ENCODE peak calls at places on chromosome 22, in four cellular contexts. K, L, E and O are unnamed samples. For H3K4me1, the result is how much of the 10 kb centered on the place peaks cover.

GRCh38 chr22:48705917-48706605 is 1121.6 kb downstream of the BRD1 start:
- DNase-seq in K (no peak), L (no peak), E (no peak), O (no peak)

GRCh38 chr22:49019737-49020136 is 807.9 kb downstream of the BRD1 start:
- DNase-seq in K (no peak), L (no peak), E (no peak), O (no peak)

GRCh38 chr22:30860176-30861105 is 108.1 kb downstream of the MORC2 start:
- DNase-seq in K (no peak), L (no peak), E (peak), O (no peak)

GRCh38 chr22:35258144-35258988 is 1.1 kb downstream of the HMGXB4 start:
- DNase-seq in K (no peak), L (no peak), E (peak), O (no peak)

GRCh38 chr22:20586403-20586745 is 79.0 kb downstream of the MED15 start:
- DNase-seq in K (no peak), L (no peak), E (no peak), O (no peak)

GRCh38 chr22:48089601-48090331 is 1327.3 kb downstream of the TBC1D22A start:
- DNase-seq in K (no peak), L (no peak), E (peak), O (no peak)

GRCh38 chr22:46008291-46008690 is 31.3 kb upstream of the WNT7B start:
- DNase-seq in K (no peak), L (no peak), E (no peak), O (no peak)

GRCh38 chr22:33853200-33854097 is 66.8 kb downstream of the LARGE1 start:
- DNase-seq in K (peak), L (no peak), E (no peak), O (peak)

GRCh38 chr22:35567794-35568193 is 27.2 kb downstream of the RASD2 start:
- DNase-seq in K (no peak), L (no peak), E (no peak), O (no peak)

GRCh38 chr22:48535868-48536690 is 1291.6 kb downstream of the BRD1 start:
- DNase-seq in K (no peak), L (no peak), E (no peak), O (no peak)

GRCh38 chr22:45248832-45249561 is 8.3 kb upstream of the KIAA0930 start:
- DNase-seq in K (peak), L (no peak), E (no peak), O (no peak)

GRCh38 chr22:18996376-18996900 is 60.3 kb upstream of the PRODH start:
- DNase-seq in K (no peak), L (no peak), E (no peak), O (no peak)

GRCh38 chr22:43433904-43434600 is 22.2 kb downstream of the MPPED1 start:
- DNase-seq in K (no peak), L (no peak), E (no peak), O (no peak)

GRCh38 chr22:37020192-37020479 is 594 bp downstream of the MPST start:
- DNase-seq in K (no peak), L (no peak), E (peak), O (no peak)

GRCh38 chr22:33119044-33119443 is 60.9 kb upstream of the SYN3 start:
- DNase-seq in K (no peak), L (no peak), E (no peak), O (no peak)

GRCh38 chr22:45949258-45949870 is 27.6 kb downstream of the WNT7B start:
- DNase-seq in K (no peak), L (no peak), E (no peak), O (no peak)

GRCh38 chr22:23133922-23134321 is 7.9 kb downstream of the RSPH14 start:
- DNase-seq in K (no peak), L (no peak), E (peak), O (no peak)

GRCh38 chr22:30426395-30427353 is 1.1 kb downstream of the MTFP1 start:
- DNase-seq in K (peak), L (peak), E (peak), O (peak)

GRCh38 chr22:27492566-27493201 is 308.9 kb downstream of the MN1 start:
- DNase-seq in K (no peak), L (no peak), E (no peak), O (no peak)

GRCh38 chr22:35995345-35995744 is 33.3 kb downstream of the RBFOX2 start:
- DNase-seq in K (no peak), L (no peak), E (no peak), O (no peak)

GRCh38 chr22:37601540-37602442 is 6.8 kb upstream of the GGA1 start:
- DNase-seq in K (peak), L (peak), E (no peak), O (peak)

GRCh38 chr22:32378703-32379272 is 21.1 kb downstream of the RFPL3 start:
- DNase-seq in K (no peak), L (no peak), E (peak), O (peak)

GRCh38 chr22:37629928-37630327 is 9.5 kb upstream of the SH3BP1 start:
- DNase-seq in K (no peak), L (no peak), E (no peak), O (no peak)

GRCh38 chr22:36659762-36660509 is 43.6 kb downstream of the CACNG2 start:
- DNase-seq in K (no peak), L (no peak), E (peak), O (peak)

GRCh38 chr22:20080445-20080775 is 369 bp downstream of the DGCR8 start:
- DNase-seq in K (no peak), L (no peak), E (peak), O (peak)

GRCh38 chr22:43206515-43207161 is 19.7 kb upstream of the TTLL12 start:
- DNase-seq in K (no peak), L (no peak), E (no peak), O (no peak)

GRCh38 chr22:16974298-16975084 is 33.5 kb downstream of the GAB4 start:
- DNase-seq in K (no peak), L (no peak), E (no peak), O (no peak)
- H3K4me1 ChIP-seq in K (under half), L (under half), E (under half), O (under half)

DNA sequence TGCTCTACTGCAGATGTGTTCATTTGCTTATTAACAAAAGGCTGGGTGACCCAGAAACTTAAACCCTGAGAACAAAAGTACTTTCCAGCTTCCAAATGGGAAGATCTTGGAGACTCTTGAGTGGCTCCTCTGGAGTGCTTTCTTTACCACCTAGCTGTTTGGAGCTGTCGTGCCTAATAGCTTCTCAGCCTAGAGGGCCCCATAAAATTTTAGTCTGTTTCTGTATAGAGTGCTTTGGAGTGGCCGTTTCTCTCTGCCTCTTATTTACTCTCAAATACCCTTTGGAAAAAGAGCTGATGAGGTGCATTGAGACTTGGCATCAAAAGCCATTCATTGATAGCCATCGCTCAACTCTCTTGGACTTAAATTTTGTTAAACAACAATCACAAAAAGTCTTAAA is 50.7 kb downstream of the ZNRF3 start:
- DNase-seq in K (no peak), L (no peak), E (no peak), O (no peak)
- TF ChIP-seq HDAC6 in K (no peak), L (no peak), E (no peak), O (no peak)

DNA sequence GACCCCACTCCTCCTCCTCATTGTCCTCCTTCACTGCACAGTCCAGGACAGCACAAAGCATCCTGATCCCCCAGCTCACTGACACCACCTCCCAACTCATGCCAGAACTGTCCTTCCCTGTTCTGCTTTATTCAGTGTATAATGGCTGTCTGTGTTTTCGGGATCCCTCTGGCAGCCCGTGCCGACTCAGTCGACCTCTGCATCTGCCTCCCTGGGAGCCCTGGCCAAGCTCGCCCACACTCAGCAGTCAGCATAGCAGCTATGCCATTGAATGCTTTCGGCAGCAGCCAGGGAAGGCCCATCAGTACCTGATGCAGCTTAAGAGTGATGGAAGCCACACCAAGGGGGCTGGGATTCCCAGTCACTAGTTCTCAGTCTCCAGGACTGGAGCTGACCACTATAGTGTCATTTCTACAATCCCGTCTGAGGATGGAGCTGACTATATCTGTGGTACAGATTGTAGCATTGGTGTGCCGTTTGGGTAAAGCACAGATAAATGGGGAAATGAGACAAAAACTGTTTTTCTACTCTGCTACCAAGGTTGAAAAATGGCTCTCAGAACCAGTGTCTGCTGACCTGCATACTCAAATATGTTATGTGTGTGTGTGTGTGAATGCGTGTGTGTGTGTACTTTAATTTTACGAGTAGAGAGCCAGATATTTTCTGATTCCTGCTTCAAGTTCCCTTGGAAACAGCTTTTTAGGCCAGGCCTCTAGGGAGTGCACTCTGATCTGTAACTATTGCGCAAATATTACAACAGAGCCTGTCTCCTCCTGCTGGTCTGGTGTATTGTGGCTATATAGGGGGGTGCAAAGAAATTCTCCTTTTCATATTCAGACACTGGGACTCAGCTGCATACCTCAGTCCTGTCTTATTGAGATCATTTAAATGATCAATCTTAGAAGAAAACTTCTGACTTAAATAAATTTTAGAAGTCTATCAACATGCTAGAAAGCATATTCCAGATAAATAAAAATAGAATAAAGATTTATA is 78.8 kb upstream of the TOP3B start:
- DNase-seq in K (no peak), L (no peak), E (no peak), O (peak)
- TF ChIP-seq SIN3A in K (no peak), L (no peak), E (no peak), O (no peak)

GRCh38 chr22:40416267-40416570 is 45.8 kb downstream of the SGSM3 start:
- DNase-seq in K (no peak), L (no peak), E (no peak), O (no peak)

GRCh38 chr22:40415531-40416266 is 45.3 kb downstream of the SGSM3 start:
- DNase-seq in K (no peak), L (no peak), E (no peak), O (no peak)

GRCh38 chr22:40413873-40414272 is 43.5 kb downstream of the SGSM3 start:
- DNase-seq in K (no peak), L (no peak), E (no peak), O (no peak)

GRCh38 chr22:40414306-40414705 is 43.9 kb downstream of the SGSM3 start:
- DNase-seq in K (no peak), L (no peak), E (no peak), O (no peak)

DNA sequence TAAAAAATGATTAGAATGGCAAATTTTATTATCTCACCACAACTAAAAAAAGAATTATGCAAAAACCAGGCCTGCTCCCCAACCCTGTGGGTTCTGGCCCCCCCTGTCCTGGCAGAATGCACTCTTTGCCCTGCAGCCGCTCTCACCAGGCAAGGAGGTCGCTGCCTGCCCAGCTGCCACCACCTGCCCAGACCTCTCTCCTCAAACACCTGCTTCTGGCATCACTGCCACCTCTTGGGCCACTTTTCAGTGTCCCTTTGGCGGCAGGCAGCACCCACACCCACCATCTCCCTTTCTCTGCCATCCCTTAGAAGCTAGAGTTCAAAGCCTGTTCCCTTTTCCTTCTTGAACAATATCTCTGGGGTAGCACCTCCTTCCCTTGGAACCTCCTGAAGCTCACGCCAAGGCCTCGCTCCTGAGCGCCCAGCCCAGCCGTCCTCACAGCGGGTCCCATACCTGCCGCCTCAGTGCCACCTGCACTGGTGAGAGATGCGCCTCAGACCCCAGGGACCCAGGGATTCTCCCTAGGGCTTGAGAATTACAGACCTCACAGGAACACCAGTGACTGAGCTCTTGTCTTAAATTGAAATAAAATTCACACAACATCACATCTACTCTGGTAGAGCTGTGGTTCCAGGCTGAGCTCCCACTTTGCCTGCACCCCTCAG is 44.6 kb downstream of the SGSM3 start:
- DNase-seq in K (no peak), L (no peak), E (no peak), O (no peak)
- H3K4me1 ChIP-seq in K (under half), L (under half), E (under half), O (under half)

GRCh38 chr22:50684501-50684900 is 11.9 kb downstream of the SHANK3 start:
- DNase-seq in K (no peak), L (no peak), E (no peak), O (no peak)
- TF ChIP-seq HDAC6 in K (no peak), L (no peak), E (no peak), O (no peak)

DNA sequence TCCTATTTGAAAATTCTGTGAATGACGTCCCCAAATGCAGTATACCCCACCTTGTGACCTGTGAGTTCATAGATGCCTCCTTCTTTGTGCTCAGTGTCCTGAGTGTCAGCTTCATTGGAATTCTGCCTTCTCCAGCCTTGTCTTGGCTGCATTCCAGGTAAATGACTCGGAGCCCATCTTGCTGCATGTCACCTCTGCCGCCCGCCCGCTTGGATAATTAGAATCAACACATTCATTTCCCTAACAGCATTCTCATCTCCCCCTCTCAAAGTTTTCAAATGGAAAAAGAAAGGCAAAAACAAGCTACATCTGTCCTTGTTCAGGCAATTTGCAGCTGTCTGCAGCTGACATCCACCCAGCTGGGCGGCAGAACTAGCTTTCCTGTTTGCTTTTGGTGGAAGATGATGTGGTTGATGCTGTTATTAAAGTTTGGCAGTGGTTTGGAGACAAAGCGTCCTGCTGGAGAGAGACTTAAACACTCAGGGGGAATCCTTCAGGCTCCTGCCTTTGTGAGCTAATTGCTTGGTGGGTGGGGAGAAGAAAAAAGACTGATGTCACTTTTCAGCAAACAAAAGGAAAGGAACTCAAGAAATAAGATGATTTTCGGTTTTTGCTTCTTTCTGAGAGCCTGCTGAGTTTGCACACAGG is 198.8 kb upstream of the SEZ6L start:
- DNase-seq in K (no peak), L (peak), E (no peak), O (no peak)
- TF ChIP-seq SIN3A in K (no peak), L (no peak), E (no peak), O (no peak)

DNA sequence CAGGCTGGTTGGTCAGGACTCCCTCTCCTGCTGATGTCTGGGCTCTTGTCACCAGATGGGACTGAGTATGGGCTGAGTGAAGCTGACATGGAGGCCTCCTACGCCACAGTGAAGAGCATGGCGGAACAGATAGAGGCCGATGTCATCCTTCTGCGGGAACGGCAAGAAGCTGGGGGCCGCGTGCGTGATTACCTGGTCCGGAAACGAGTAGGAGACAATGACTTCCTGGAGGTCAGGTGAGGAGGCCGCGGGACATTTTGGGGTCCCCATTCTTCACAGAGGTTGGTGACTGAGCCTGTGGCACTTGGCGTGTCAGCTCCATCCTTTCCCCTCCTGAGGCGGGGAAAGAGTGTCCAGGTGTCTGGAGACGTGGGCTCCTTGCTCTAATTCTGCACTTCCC is 10.1 kb downstream of the GTPBP1 start:
- DNase-seq in K (no peak), L (no peak), E (no peak), O (no peak)
- H3K4me1 ChIP-seq in K (under half), L (under half), E (half or more), O (under half)

GRCh38 chr22:28750471-28750881 is 8.6 kb downstream of the HSCB start:
- DNase-seq in K (no peak), L (no peak), E (no peak), O (no peak)
- TF ChIP-seq HDAC6 in K (no peak), L (no peak), E (no peak), O (no peak)

GRCh38 chr22:24244144-24244787 is 616 bp downstream of the GGT5 start:
- DNase-seq in K (no peak), L (no peak), E (peak), O (no peak)
- TF ChIP-seq SIN3A in K (no peak), L (no peak), E (no peak), O (no peak)